ENCODE peak calls at places on chromosomes 12 and 14, in ten cellular contexts. U is OCI-LY7, Q is body of pancreas, Y is tibial artery, Z is ovary, L is uterus, S is endodermal cell, E is K562, V is pancreas, H is IMR-90. W is an unnamed sample.

GRCh38 chr12:76945867-76946266 is 67.0 kb upstream of the CSRP2 start:
- DNase-seq in U (no peak), Q (no peak), Y (no peak), Z (no peak), L (no peak), S (no peak), E (no peak), V (no peak), H (peak), W (no peak)

GRCh38 chr12:115354476-115354890 is 670.5 kb upstream of the TBX3 start:
- DNase-seq in U (no peak), Q (no peak), Y (no peak), Z (no peak), L (no peak), S (no peak), E (no peak), V (no peak), H (peak), W (no peak)

GRCh38 chr12:2733493-2734252 is 61.1 kb upstream of the FKBP4 start:
- DNase-seq in U (no peak), Q (no peak), Y (no peak), Z (no peak), L (no peak), S (no peak), E (no peak), V (no peak), H (no peak), W (no peak)

GRCh38 chr14:71220462-71220861 is 313.2 kb downstream of the PCNX1 start:
- DNase-seq in U (no peak), Q (no peak), Y (no peak), Z (no peak), L (no peak), S (no peak), E (no peak), V (no peak), H (no peak), W (no peak)

GRCh38 chr14:97251423-97252155 is 454.4 kb downstream of the VRK1 start:
- DNase-seq in U (no peak), Q (no peak), Y (no peak), Z (no peak), L (no peak), S (peak), E (no peak), V (no peak), H (no peak), W (no peak)

GRCh38 chr14:95006479-95006878 is 150.8 kb downstream of the DICER1 start:
- DNase-seq in U (no peak), Q (no peak), Y (no peak), Z (no peak), L (no peak), S (no peak), E (no peak), V (no peak), H (no peak), W (no peak)

GRCh38 chr12:2924019-2924418 is 33.3 kb downstream of the TULP3 start:
- DNase-seq in U (no peak), Q (no peak), Y (peak), Z (no peak), L (no peak), S (no peak), E (no peak), V (no peak), H (peak), W (no peak)

GRCh38 chr12:9707864-9708808 is 24.8 kb downstream of the CLECL1 start:
- DNase-seq in U (peak), Q (peak), Y (no peak), Z (peak), L (peak), S (peak), E (peak), V (no peak), H (peak), W (peak)

GRCh38 chr14:56273949-56274348 is 155.7 kb downstream of the PELI2 start:
- DNase-seq in U (no peak), Q (no peak), Y (no peak), Z (no peak), L (no peak), S (no peak), E (no peak), V (no peak), H (no peak), W (peak)

GRCh38 chr14:56271988-56272387 is 153.8 kb downstream of the PELI2 start:
- DNase-seq in U (no peak), Q (no peak), Y (no peak), Z (no peak), L (no peak), S (no peak), E (no peak), V (no peak), H (peak), W (peak)

GRCh38 chr14:56273151-56273550 is 154.9 kb downstream of the PELI2 start:
- DNase-seq in U (no peak), Q (no peak), Y (no peak), Z (no peak), L (no peak), S (no peak), E (no peak), V (no peak), H (peak), W (peak)

GRCh38 chr14:56278383-56278782 is 160.2 kb downstream of the PELI2 start:
- DNase-seq in U (no peak), Q (no peak), Y (no peak), Z (no peak), L (no peak), S (no peak), E (no peak), V (no peak), H (no peak), W (no peak)

DNA sequence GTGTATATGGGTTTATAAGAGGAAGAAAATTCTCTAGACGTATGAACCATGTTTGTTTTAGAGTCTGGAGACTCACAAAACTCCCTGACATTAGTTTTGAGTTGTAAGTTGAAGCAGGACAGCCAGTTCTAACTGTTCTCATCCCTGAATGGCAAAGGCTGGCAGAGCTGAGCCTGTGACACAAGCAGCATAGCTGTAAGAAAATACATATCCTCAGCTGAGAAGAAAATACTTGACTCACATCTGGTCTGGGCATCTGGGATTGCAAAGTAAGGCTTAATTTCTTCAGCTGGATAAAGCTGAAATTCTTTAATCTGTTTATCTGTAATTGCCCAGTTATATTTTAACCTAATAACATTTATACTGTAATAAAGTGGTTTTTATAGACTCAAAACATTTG is 156.3 kb downstream of the PELI2 start:
- DNase-seq in U (no peak), Q (no peak), Y (no peak), Z (no peak), L (no peak), S (no peak), E (no peak), V (no peak), H (no peak), W (no peak)
- H3K27ac ChIP-seq in U (no peak), Q (no peak), Y (peak), Z (no peak), L (no peak), S (no peak), E (no peak), V (no peak), H (no peak), W (no peak)

GRCh38 chr14:24313912-24314311 is 2.6 kb downstream of the LTB4R start:
- DNase-seq in U (no peak), Q (no peak), Y (no peak), Z (no peak), L (no peak), S (no peak), E (no peak), V (no peak), H (no peak), W (no peak)
- H3K27ac ChIP-seq in U (no peak), Q (no peak), Y (no peak), Z (no peak), L (no peak), S (no peak), E (no peak), V (peak), H (no peak), W (no peak)

GRCh38 chr12:47818382-47818700 is 1.4 kb downstream of the HDAC7 start:
- DNase-seq in U (peak), Q (no peak), Y (no peak), Z (no peak), L (no peak), S (no peak), E (peak), V (no peak), H (peak), W (no peak)

GRCh38 chr12:47816646-47817271 is 2.9 kb downstream of the HDAC7 start:
- DNase-seq in U (no peak), Q (no peak), Y (no peak), Z (peak), L (peak), S (peak), E (no peak), V (no peak), H (no peak), W (no peak)

GRCh38 chr12:47818701-47819543 is 781 bp downstream of the HDAC7 start:
- DNase-seq in U (peak), Q (peak), Y (peak), Z (peak), L (peak), S (peak), E (peak), V (peak), H (no peak), W (no peak)

GRCh38 chr12:47817272-47818006 is 2.3 kb downstream of the HDAC7 start:
- DNase-seq in U (peak), Q (no peak), Y (no peak), Z (no peak), L (no peak), S (peak), E (no peak), V (no peak), H (no peak), W (no peak)

DNA sequence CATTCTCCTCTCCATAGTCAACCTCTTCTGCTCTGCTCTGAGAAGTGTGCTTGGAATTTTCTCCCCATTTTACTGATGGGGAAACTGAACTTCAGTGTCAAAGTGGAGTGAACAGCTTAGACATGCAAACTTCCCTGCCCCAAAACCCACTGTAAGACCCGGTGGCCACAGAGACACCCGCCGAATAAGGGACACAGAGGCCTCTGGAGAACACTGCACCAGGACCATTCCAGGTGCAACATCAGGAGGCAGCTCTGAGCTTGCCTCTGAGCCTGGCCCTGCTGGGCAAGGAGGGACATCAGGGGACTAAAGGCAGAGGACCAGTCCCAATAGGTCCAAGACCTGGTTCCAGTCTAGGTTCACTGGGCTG is 1.7 kb downstream of the HDAC7 start:
- DNase-seq in U (no peak), Q (no peak), Y (no peak), Z (no peak), L (no peak), S (no peak), E (no peak), V (no peak), H (no peak), W (no peak)
- H3K27ac ChIP-seq in U (peak), Q (peak), Y (peak), Z (peak), L (peak), S (no peak), E (peak), V (peak), H (peak), W (peak)

GRCh38 chr12:12007713-12008231 is 63.0 kb upstream of the BCL2L14 start:
- DNase-seq in U (no peak), Q (no peak), Y (no peak), Z (no peak), L (no peak), S (peak), E (no peak), V (no peak), H (no peak), W (no peak)

GRCh38 chr12:12008232-12008850 is 62.4 kb upstream of the BCL2L14 start:
- DNase-seq in U (peak), Q (no peak), Y (no peak), Z (no peak), L (no peak), S (peak), E (no peak), V (no peak), H (no peak), W (no peak)

GRCh38 chr12:12007001-12007712 is 63.6 kb upstream of the BCL2L14 start:
- DNase-seq in U (no peak), Q (no peak), Y (no peak), Z (no peak), L (no peak), S (peak), E (no peak), V (no peak), H (peak), W (no peak)

GRCh38 chr12:12010277-12011031 is 60.3 kb upstream of the BCL2L14 start:
- DNase-seq in U (peak), Q (no peak), Y (peak), Z (no peak), L (no peak), S (peak), E (no peak), V (no peak), H (peak), W (peak)

GRCh38 chr12:12008931-12009611 is 61.7 kb upstream of the BCL2L14 start:
- DNase-seq in U (peak), Q (no peak), Y (no peak), Z (no peak), L (no peak), S (peak), E (no peak), V (no peak), H (peak), W (no peak)
- H3K27ac ChIP-seq in U (peak), Q (no peak), Y (no peak), Z (no peak), L (no peak), S (no peak), E (no peak), V (no peak), H (no peak), W (no peak)

DNA sequence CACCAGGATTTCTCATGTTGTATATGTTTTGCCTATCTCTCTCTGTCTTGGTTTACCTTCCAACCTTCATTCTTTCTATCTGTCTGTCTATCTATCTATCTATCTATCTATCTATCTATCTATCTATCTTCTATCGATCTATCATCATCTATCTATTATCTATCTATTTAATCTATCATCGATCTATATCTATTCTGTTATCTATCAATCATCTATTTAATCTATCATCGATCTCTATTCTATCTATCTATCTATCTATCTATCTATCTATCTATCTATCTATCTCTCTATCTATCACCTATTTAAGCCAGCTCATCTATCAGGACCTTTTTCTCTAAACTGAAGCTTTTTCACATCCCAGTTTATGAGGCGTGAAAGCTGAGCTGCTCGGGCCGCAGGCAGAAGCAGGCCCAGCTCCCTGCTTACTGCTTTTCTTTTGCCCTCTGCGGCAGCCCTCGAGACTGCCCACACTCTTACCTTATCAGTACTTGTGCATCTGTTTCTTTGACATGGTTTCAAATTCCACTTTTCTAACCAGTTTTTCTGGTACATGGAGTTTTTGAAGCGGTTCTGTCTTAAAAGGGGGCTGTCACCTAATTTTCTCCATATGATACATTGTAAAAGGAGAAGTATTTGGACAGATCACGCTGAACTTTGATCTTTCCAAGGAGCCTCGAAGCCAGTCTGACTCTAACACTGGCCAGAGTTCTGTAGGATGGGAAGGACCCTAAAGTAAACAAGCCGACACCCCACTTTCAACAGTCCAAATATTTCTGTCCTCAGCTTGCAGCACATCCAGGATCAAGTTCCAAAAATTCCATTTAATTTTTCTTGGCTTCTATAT is 44.4 kb upstream of the GSG1 start:
- DNase-seq in U (no peak), Q (no peak), Y (no peak), Z (no peak), L (no peak), S (peak), E (no peak), V (no peak), H (no peak), W (no peak)
- H3K27ac ChIP-seq in U (no peak), Q (no peak), Y (peak), Z (peak), L (peak), S (no peak), E (no peak), V (no peak), H (no peak), W (no peak)

GRCh38 chr12:19882418-19882817 is 443.1 kb downstream of the AEBP2 start:
- DNase-seq in U (no peak), Q (no peak), Y (no peak), Z (no peak), L (peak), S (no peak), E (no peak), V (no peak), H (no peak), W (peak)
- H3K27ac ChIP-seq in U (no peak), Q (no peak), Y (peak), Z (no peak), L (peak), S (no peak), E (no peak), V (no peak), H (no peak), W (no peak)

GRCh38 chr12:110816761-110817160 is 30.0 kb upstream of the CCDC63 start:
- DNase-seq in U (no peak), Q (no peak), Y (no peak), Z (no peak), L (no peak), S (no peak), E (no peak), V (no peak), H (no peak), W (no peak)

GRCh38 chr12:110819150-110819549 is 27.6 kb upstream of the CCDC63 start:
- DNase-seq in U (no peak), Q (no peak), Y (no peak), Z (no peak), L (no peak), S (no peak), E (no peak), V (no peak), H (no peak), W (no peak)

GRCh38 chr12:110816248-110816647 is 30.5 kb upstream of the CCDC63 start:
- DNase-seq in U (no peak), Q (no peak), Y (no peak), Z (no peak), L (no peak), S (no peak), E (no peak), V (no peak), H (no peak), W (no peak)

GRCh38 chr12:110819646-110820045 is 27.1 kb upstream of the CCDC63 start:
- DNase-seq in U (no peak), Q (no peak), Y (no peak), Z (no peak), L (no peak), S (no peak), E (no peak), V (no peak), H (no peak), W (no peak)

DNA sequence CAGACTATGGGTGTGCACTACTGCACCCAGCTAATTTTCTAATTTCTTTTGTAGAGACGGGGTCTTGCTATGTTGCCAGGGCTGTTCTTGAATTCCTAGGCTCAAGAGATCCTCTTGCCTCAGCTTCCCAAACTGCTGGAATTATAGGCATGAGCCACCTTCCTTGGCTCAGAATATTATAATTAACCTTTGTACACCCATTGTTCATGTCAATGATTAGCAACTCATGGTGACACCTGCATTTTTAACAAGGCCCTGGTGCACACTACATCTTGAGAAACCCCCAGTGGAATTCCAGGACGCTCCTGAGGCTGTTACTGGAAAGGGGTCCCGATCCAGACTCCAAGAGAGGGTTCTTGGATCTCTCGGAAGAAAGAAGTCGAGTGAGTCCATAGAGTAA is 28.3 kb upstream of the CCDC63 start:
- DNase-seq in U (no peak), Q (no peak), Y (no peak), Z (no peak), L (no peak), S (no peak), E (no peak), V (no peak), H (no peak), W (no peak)
- H3K27ac ChIP-seq in U (no peak), Q (no peak), Y (no peak), Z (no peak), L (no peak), S (no peak), E (no peak), V (no peak), H (no peak), W (no peak)

GRCh38 chr12:4267904-4268548 is 5.5 kb upstream of the CCND2 start:
- DNase-seq in U (no peak), Q (no peak), Y (no peak), Z (no peak), L (no peak), S (no peak), E (no peak), V (no peak), H (no peak), W (no peak)
- H3K27ac ChIP-seq in U (no peak), Q (no peak), Y (peak), Z (no peak), L (peak), S (no peak), E (no peak), V (no peak), H (no peak), W (no peak)

DNA sequence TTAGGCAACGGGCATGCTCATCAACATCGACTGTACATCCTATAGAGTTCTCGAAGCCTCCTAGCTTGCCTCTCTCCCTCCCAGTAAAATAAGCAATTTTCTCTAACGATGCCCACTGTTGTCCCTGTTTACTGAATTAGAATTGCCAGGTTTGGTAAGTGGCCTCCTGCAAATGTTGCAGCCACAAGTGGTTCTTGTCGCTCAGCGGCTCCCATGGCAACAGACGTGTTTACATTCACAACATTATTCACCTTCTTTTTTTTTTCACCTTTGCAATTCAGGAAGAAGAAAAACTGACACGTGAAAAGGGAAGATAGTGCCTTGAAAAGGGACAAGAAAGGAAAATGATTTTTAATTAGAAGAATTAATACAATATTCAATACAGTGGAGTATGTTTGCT is 100.9 kb upstream of the PKP2 start:
- DNase-seq in U (no peak), Q (no peak), Y (no peak), Z (no peak), L (no peak), S (peak), E (no peak), V (no peak), H (no peak), W (no peak)
- H3K27ac ChIP-seq in U (no peak), Q (no peak), Y (no peak), Z (no peak), L (no peak), S (no peak), E (no peak), V (no peak), H (no peak), W (no peak)